ENCODE peak calls at places on chromosomes 5 and 9, in ten cellular contexts. One of them, this sample, is unnamed.

GRCh38 chr9:113302792-113303418 is at the start of gene RNF183:
- DNase-seq in substantia nigra: no peak
- DNase-seq in activated B cell treated with CpG ODN at 0.5 μM for 24 hours: no peak
- DNase-seq in coronary artery: no peak
- DNase-seq in NCI-H2081: no peak
- DNase-seq in lower lobe of right lung: no peak
- DNase-seq in cardiac septum: no peak
- DNase-seq in CD8-positive, alpha-beta T cell: no peak
- DNase-seq in dermis microvascular lymphatic vessel endothelial cell: no peak
- DNase-seq in GF-D8: no peak
- DNase-seq in this sample: no peak

GRCh38 chr5:72552041-72552557 is 44.9 kb upstream of the ZNF366 start:
- DNase-seq in lower lobe of right lung: no peak
- DNase-seq in NCI-H2081: no peak
- DNase-seq in cardiac septum: no peak
- DNase-seq in CD8-positive, alpha-beta T cell: no peak
- DNase-seq in substantia nigra: no peak
- DNase-seq in activated B cell treated with CpG ODN at 0.5 μM for 24 hours: no peak
- DNase-seq in coronary artery: no peak
- DNase-seq in dermis microvascular lymphatic vessel endothelial cell: peak; percentile 89
- DNase-seq in GF-D8: no peak
- DNase-seq in this sample: no peak

GRCh38 chr9:74800226-74800625 is 87.5 kb downstream of the TRPM6 start:
- DNase-seq in GF-D8: no peak
- DNase-seq in dermis microvascular lymphatic vessel endothelial cell: no peak
- DNase-seq in NCI-H2081: peak; percentile 82
- DNase-seq in substantia nigra: no peak
- DNase-seq in cardiac septum: no peak
- DNase-seq in activated B cell treated with CpG ODN at 0.5 μM for 24 hours: no peak
- DNase-seq in coronary artery: no peak
- DNase-seq in CD8-positive, alpha-beta T cell: no peak
- DNase-seq in lower lobe of right lung: no peak
- DNase-seq in this sample: no peak

GRCh38 chr5:72815580-72816296 is 723 bp upstream of the TNPO1 start:
- DNase-seq in activated B cell treated with CpG ODN at 0.5 μM for 24 hours: no peak
- DNase-seq in cardiac septum: no peak
- DNase-seq in CD8-positive, alpha-beta T cell: no peak
- DNase-seq in coronary artery: no peak
- DNase-seq in GF-D8: no peak
- DNase-seq in substantia nigra: no peak
- DNase-seq in lower lobe of right lung: no peak
- DNase-seq in NCI-H2081: no peak
- DNase-seq in dermis microvascular lymphatic vessel endothelial cell: peak; percentile 17
- DNase-seq in this sample: peak; percentile 63

GRCh38 chr5:44536650-44537260 is 147.5 kb upstream of the FGF10 start:
- DNase-seq in NCI-H2081: peak; percentile 48
- DNase-seq in substantia nigra: no peak
- DNase-seq in lower lobe of right lung: no peak
- DNase-seq in GF-D8: no peak
- DNase-seq in activated B cell treated with CpG ODN at 0.5 μM for 24 hours: no peak
- DNase-seq in CD8-positive, alpha-beta T cell: no peak
- DNase-seq in dermis microvascular lymphatic vessel endothelial cell: peak; percentile 26
- DNase-seq in coronary artery: no peak
- DNase-seq in cardiac septum: no peak
- DNase-seq in this sample: no peak

GRCh38 chr5:138438003-138438723 is 694 bp upstream of the REEP2 start:
- DNase-seq in cardiac septum: no peak
- DNase-seq in lower lobe of right lung: no peak
- DNase-seq in activated B cell treated with CpG ODN at 0.5 μM for 24 hours: no peak
- DNase-seq in CD8-positive, alpha-beta T cell: no peak
- DNase-seq in coronary artery: no peak
- DNase-seq in substantia nigra: no peak
- DNase-seq in dermis microvascular lymphatic vessel endothelial cell: no peak
- DNase-seq in GF-D8: no peak
- DNase-seq in NCI-H2081: no peak
- DNase-seq in this sample: no peak

GRCh38 chr5:173397531-173397930 is 69.3 kb upstream of the STC2 start:
- DNase-seq in lower lobe of right lung: no peak
- DNase-seq in cardiac septum: no peak
- DNase-seq in activated B cell treated with CpG ODN at 0.5 μM for 24 hours: no peak
- DNase-seq in substantia nigra: no peak
- DNase-seq in coronary artery: peak; percentile 35
- DNase-seq in NCI-H2081: no peak
- DNase-seq in CD8-positive, alpha-beta T cell: no peak
- DNase-seq in GF-D8: peak; percentile 26
- DNase-seq in dermis microvascular lymphatic vessel endothelial cell: no peak
- DNase-seq in this sample: no peak

GRCh38 chr5:109034276-109034675 is 286.6 kb downstream of the FER start:
- DNase-seq in cardiac septum: no peak
- DNase-seq in NCI-H2081: no peak
- DNase-seq in lower lobe of right lung: no peak
- DNase-seq in activated B cell treated with CpG ODN at 0.5 μM for 24 hours: no peak
- DNase-seq in GF-D8: no peak
- DNase-seq in CD8-positive, alpha-beta T cell: no peak
- DNase-seq in dermis microvascular lymphatic vessel endothelial cell: no peak
- DNase-seq in coronary artery: no peak
- DNase-seq in substantia nigra: no peak
- DNase-seq in this sample: no peak

GRCh38 chr5:13993926-13994325 is 49.4 kb upstream of the DNAH5 start:
- DNase-seq in NCI-H2081: no peak
- DNase-seq in CD8-positive, alpha-beta T cell: no peak
- DNase-seq in substantia nigra: no peak
- DNase-seq in GF-D8: no peak
- DNase-seq in cardiac septum: no peak
- DNase-seq in dermis microvascular lymphatic vessel endothelial cell: no peak
- DNase-seq in lower lobe of right lung: no peak
- DNase-seq in activated B cell treated with CpG ODN at 0.5 μM for 24 hours: no peak
- DNase-seq in coronary artery: no peak
- DNase-seq in this sample: no peak

GRCh38 chr9:98726735-98727134 is 18.0 kb upstream of the GABBR2 start:
- DNase-seq in substantia nigra: no peak
- DNase-seq in cardiac septum: no peak
- DNase-seq in NCI-H2081: no peak
- DNase-seq in CD8-positive, alpha-beta T cell: no peak
- DNase-seq in dermis microvascular lymphatic vessel endothelial cell: no peak
- DNase-seq in GF-D8: peak; percentile 65
- DNase-seq in lower lobe of right lung: no peak
- DNase-seq in activated B cell treated with CpG ODN at 0.5 μM for 24 hours: no peak
- DNase-seq in coronary artery: no peak
- DNase-seq in this sample: peak; percentile 8